ENCODE peak calls at places on chromosome 15, in four cellular contexts. Q is effector CD4-positive, alpha-beta T cell; T is AG04449; P is A172. M is an unnamed sample.

GRCh38 chr15:98455899-98456298 is 192.4 kb upstream of the IGF1R start:
- DNase-seq in Q (no peak), T (no peak), P (no peak), M (no peak)

GRCh38 chr15:90665288-90666134 is 51.6 kb upstream of the BLM start:
- DNase-seq in Q (no peak), T (no peak), P (no peak), M (peak)

GRCh38 chr15:70892912-70893560 is 410 bp downstream of the LRRC49 start:
- DNase-seq in Q (no peak), T (no peak), P (peak), M (peak)

GRCh38 chr15:48147358-48147757 is 26.6 kb downstream of the SLC24A5 start:
- DNase-seq in Q (no peak), T (no peak), P (no peak), M (no peak)

GRCh38 chr15:71447328-71448250 is 332.3 kb downstream of the THSD4 start:
- DNase-seq in Q (no peak), T (no peak), P (peak), M (peak)

GRCh38 chr15:59794229-59794886 is 105.2 kb upstream of the BNIP2 start:
- DNase-seq in Q (no peak), T (no peak), P (no peak), M (no peak)

GRCh38 chr15:69777356-69777755 is 320.4 kb downstream of the TLE3 start:
- DNase-seq in Q (no peak), T (no peak), P (no peak), M (no peak)

GRCh38 chr15:67511606-67512005 is 9.3 kb upstream of the C15orf61 start:
- DNase-seq in Q (no peak), T (no peak), P (no peak), M (no peak)

GRCh38 chr15:78237146-78237545 is 2.8 kb upstream of the ACSBG1 start:
- DNase-seq in Q (no peak), T (no peak), P (no peak), M (no peak)

GRCh38 chr15:66923438-66923881 is 141.9 kb upstream of the SMAD3 start:
- DNase-seq in Q (no peak), T (no peak), P (no peak), M (no peak)

GRCh38 chr15:88849376-88850122 is 45.8 kb downstream of the HAPLN3 start:
- DNase-seq in Q (no peak), T (no peak), P (no peak), M (no peak)

GRCh38 chr15:67735896-67736295 is 89.4 kb upstream of the SKOR1 start:
- DNase-seq in Q (no peak), T (no peak), P (no peak), M (no peak)

GRCh38 chr15:76139368-76140068 is 79.7 kb downstream of the TMEM266 start:
- DNase-seq in Q (peak), T (no peak), P (peak), M (peak)

GRCh38 chr15:101361418-101361817 is 66.4 kb upstream of the SNRPA1 start:
- DNase-seq in Q (no peak), T (no peak), P (no peak), M (no peak)

GRCh38 chr15:56244237-56244810 is 645 bp upstream of the RFX7 start:
- DNase-seq in Q (peak), T (peak), P (peak), M (peak)

GRCh38 chr15:71730277-71731144 is 79.8 kb upstream of the NR2E3 start:
- DNase-seq in Q (no peak), T (no peak), P (peak), M (peak)

GRCh38 chr15:82533801-82534200 is 6.5 kb downstream of the RPS17 start:
- DNase-seq in Q (no peak), T (no peak), P (no peak), M (no peak)

GRCh38 chr15:77144492-77145070 is 73.7 kb upstream of the TSPAN3 start:
- DNase-seq in Q (no peak), T (peak), P (peak), M (no peak)

GRCh38 chr15:84818221-84819131 is 1.3 kb downstream of the ALPK3 start:
- DNase-seq in Q (no peak), T (no peak), P (no peak), M (no peak)

GRCh38 chr15:74950078-74951000 is 6.2 kb downstream of the RPP25 start:
- DNase-seq in Q (peak), T (no peak), P (peak), M (peak)

GRCh38 chr15:41692049-41692448 is 31.8 kb downstream of the MGA start:
- DNase-seq in Q (no peak), T (no peak), P (no peak), M (no peak)

GRCh38 chr15:57364282-57365007 is 11.9 kb upstream of the CGNL1 start:
- DNase-seq in Q (no peak), T (no peak), P (no peak), M (no peak)

GRCh38 chr15:25805006-25805405 is 58.1 kb downstream of the ATP10A start:
- DNase-seq in Q (no peak), T (no peak), P (no peak), M (no peak)

GRCh38 chr15:51917493-51917892 is 54.1 kb downstream of the LEO1 start:
- DNase-seq in Q (no peak), T (no peak), P (peak), M (peak)

GRCh38 chr15:62928242-62928995 is 114.1 kb upstream of the TPM1 start:
- DNase-seq in Q (no peak), T (peak), P (peak), M (peak)

GRCh38 chr15:51931016-51931415 is 40.6 kb downstream of the LEO1 start:
- DNase-seq in Q (no peak), T (no peak), P (no peak), M (no peak)

GRCh38 chr15:99727330-99727729 is 5.9 kb downstream of the LYSMD4 start:
- DNase-seq in Q (no peak), T (no peak), P (no peak), M (no peak)

GRCh38 chr15:39987831-39988230 is 51.1 kb downstream of the SRP14 start:
- DNase-seq in Q (no peak), T (no peak), P (no peak), M (no peak)

GRCh38 chr15:22904736-22905135 is 66.3 kb downstream of the NIPA2 start:
- DNase-seq in Q (no peak), T (no peak), P (no peak), M (no peak)

GRCh38 chr15:58771621-58772235 is 626 bp downstream of the MINDY2 start:
- DNase-seq in Q (no peak), T (no peak), P (peak), M (peak)

GRCh38 chr15:101614761-101615160 is 37.4 kb downstream of the TM2D3 start:
- DNase-seq in Q (no peak), T (no peak), P (no peak), M (no peak)

GRCh38 chr15:99155961-99156443 is 51.1 kb downstream of the SYNM start:
- DNase-seq in Q (no peak), T (no peak), P (peak), M (no peak)

GRCh38 chr15:64162869-64163661 is at the start of gene PPIB:
- DNase-seq in Q (peak), T (peak), P (peak), M (peak)

GRCh38 chr15:98881526-98882517 is 125.8 kb downstream of the PGPEP1L start:
- DNase-seq in Q (no peak), T (no peak), P (peak), M (peak)

GRCh38 chr15:83905874-83906273 is 252.0 kb downstream of the ADAMTSL3 start:
- DNase-seq in Q (no peak), T (no peak), P (no peak), M (no peak)

GRCh38 chr15:70248116-70249025 is 150.7 kb upstream of the TLE3 start:
- DNase-seq in Q (no peak), T (no peak), P (no peak), M (no peak)

GRCh38 chr15:31799711-31800321 is 230.5 kb upstream of the CHRNA7 start:
- DNase-seq in Q (no peak), T (no peak), P (peak), M (no peak)

GRCh38 chr15:89362203-89363101 is 27.8 kb upstream of the POLG start:
- DNase-seq in Q (no peak), T (no peak), P (no peak), M (no peak)

GRCh38 chr15:75191235-75191634 is 10.4 kb upstream of the C15orf39 start:
- DNase-seq in Q (no peak), T (no peak), P (no peak), M (no peak)

M was measured in RKO.